ENCODE peak calls at places on chromosomes 7 and 10, in five cellular contexts. T is BE2C, O is hepatocyte, E is right lobe of liver, V is IMR-90. H is an unnamed sample. For H3K4me1 and H3K27me3, the result is how much of the 10 kb centered on the place peaks cover.

GRCh38 chr7:156490021-156490800 is 150.4 kb upstream of the RNF32 start:
- DNase-seq in T (no peak), O (no peak), E (no peak), V (no peak), H (no peak)

GRCh38 chr10:89478739-89479116 is 56.7 kb downstream of the SLC16A12 start:
- DNase-seq in T (no peak), O (no peak), E (no peak), V (peak), H (no peak)

GRCh38 chr7:157474685-157475084 is 137.9 kb downstream of the DNAJB6 start:
- DNase-seq in T (peak), O (no peak), E (no peak), V (no peak), H (peak)

GRCh38 chr7:87369216-87369615 is 23.8 kb downstream of the CROT start:
- DNase-seq in T (no peak), O (no peak), E (no peak), V (no peak), H (no peak)

GRCh38 chr10:132709471-132709951 is 76.4 kb downstream of the NKX6-2 start:
- DNase-seq in T (peak), O (no peak), E (peak), V (no peak), H (no peak)

GRCh38 chr7:126667742-126668366 is 584.9 kb downstream of the GRM8 start:
- DNase-seq in T (no peak), O (no peak), E (no peak), V (no peak), H (no peak)

GRCh38 chr10:73991846-73992245 is 6.1 kb upstream of the VCL start:
- DNase-seq in T (no peak), O (no peak), E (peak), V (no peak), H (no peak)

GRCh38 chr7:24401628-24402593 is 117.9 kb downstream of the NPY start:
- DNase-seq in T (no peak), O (peak), E (no peak), V (peak), H (no peak)

GRCh38 chr10:14626126-14626525 is 148.6 kb downstream of the FAM107B start:
- DNase-seq in T (no peak), O (no peak), E (no peak), V (no peak), H (no peak)

GRCh38 chr10:103736763-103737162 is 118.6 kb downstream of the SH3PXD2A start:
- DNase-seq in T (peak), O (no peak), E (no peak), V (no peak), H (no peak)

GRCh38 chr10:17835688-17836087 is 26.5 kb downstream of the MRC1 start:
- DNase-seq in T (peak), O (peak), E (no peak), V (peak), H (peak)

GRCh38 chr10:77787440-77787839 is 139.1 kb downstream of the DLG5 start:
- DNase-seq in T (no peak), O (no peak), E (no peak), V (no peak), H (no peak)

GRCh38 chr7:151341357-151342101 is at the start of gene NUB1:
- DNase-seq in T (peak), O (peak), E (peak), V (peak), H (peak)

GRCh38 chr10:96448021-96448457 is 65.7 kb downstream of the TLL2 start:
- DNase-seq in T (no peak), O (no peak), E (peak), V (no peak), H (no peak)

GRCh38 chr7:102028206-102028826 is 210.9 kb downstream of the CUX1 start:
- DNase-seq in T (no peak), O (no peak), E (no peak), V (no peak), H (no peak)

GRCh38 chr7:1056785-1057410 is 12.6 kb downstream of the GPR146 start:
- DNase-seq in T (no peak), O (no peak), E (no peak), V (no peak), H (no peak)

GRCh38 chr7:155163696-155164095 is 93.6 kb downstream of the HTR5A start:
- DNase-seq in T (no peak), O (no peak), E (no peak), V (no peak), H (no peak)

GRCh38 chr10:5500162-5500670 is 846 bp upstream of the CALML5 start:
- DNase-seq in T (no peak), O (no peak), E (no peak), V (no peak), H (peak)

GRCh38 chr10:131844546-131845084 is 56.2 kb upstream of the PPP2R2D start:
- DNase-seq in T (no peak), O (no peak), E (no peak), V (no peak), H (no peak)

GRCh38 chr10:49187950-49188761 is at the start of gene TMEM273:
- DNase-seq in T (peak), O (no peak), E (peak), V (no peak), H (no peak)

GRCh38 chr10:6558759-6559429 is 21.2 kb downstream of the PRKCQ start:
- DNase-seq in T (no peak), O (no peak), E (no peak), V (no peak), H (no peak)

GRCh38 chr7:26052721-26053120 is 99.3 kb upstream of the NFE2L3 start:
- DNase-seq in T (no peak), O (no peak), E (no peak), V (no peak), H (no peak)

GRCh38 chr10:22427890-22428571 is 82.7 kb downstream of the SPAG6 start:
- DNase-seq in T (peak), O (peak), E (no peak), V (peak), H (no peak)

GRCh38 chr10:99125879-99126278 is 109.8 kb downstream of the HPSE2 start:
- DNase-seq in T (no peak), O (no peak), E (no peak), V (no peak), H (no peak)

GRCh38 chr7:44308741-44309270 is 16.6 kb downstream of the CAMK2B start:
- DNase-seq in T (no peak), O (no peak), E (peak), V (no peak), H (no peak)

GRCh38 chr10:62805139-62806092 is 896 bp downstream of the ADO start:
- DNase-seq in T (peak), O (peak), E (peak), V (peak), H (peak)

GRCh38 chr10:49751636-49752510 is 10.2 kb downstream of the OGDHL start:
- DNase-seq in T (no peak), O (no peak), E (no peak), V (no peak), H (peak)

GRCh38 chr10:76618171-76618570 is 1019.4 kb downstream of the KCNMA1 start:
- DNase-seq in T (no peak), O (no peak), E (no peak), V (no peak), H (no peak)

GRCh38 chr10:86141896-86142295 is 224.7 kb downstream of the GRID1 start:
- DNase-seq in T (no peak), O (no peak), E (no peak), V (no peak), H (no peak)

GRCh38 chr10:61859786-61860185 is 41.7 kb upstream of the ARID5B start:
- DNase-seq in T (no peak), O (no peak), E (no peak), V (no peak), H (no peak)

GRCh38 chr10:71748671-71749191 is 24.6 kb downstream of the VSIR start:
- DNase-seq in T (no peak), O (no peak), E (peak), V (no peak), H (no peak)

GRCh38 chr7:28348631-28349030 is 63.7 kb upstream of the CREB5 start:
- DNase-seq in T (no peak), O (no peak), E (no peak), V (no peak), H (no peak)

GRCh38 chr10:79243211-79244067 is 103.8 kb upstream of the PPIF start:
- DNase-seq in T (peak), O (peak), E (no peak), V (no peak), H (no peak)

GRCh38 chr7:71408276-71408675 is 276.3 kb downstream of the GALNT17 start:
- DNase-seq in T (no peak), O (no peak), E (no peak), V (no peak), H (no peak)

GRCh38 chr10:76331742-76332141 is 900.3 kb downstream of the LRMDA start:
- DNase-seq in T (no peak), O (no peak), E (no peak), V (no peak), H (no peak)

GRCh38 chr10:97575101-97575668 is 2.6 kb downstream of the ANKRD2 start:
- DNase-seq in T (no peak), O (no peak), E (no peak), V (no peak), H (no peak)
- H3K4me1 ChIP-seq in T (under half), O (under half), E (under half), V (under half), H (under half)

DNA sequence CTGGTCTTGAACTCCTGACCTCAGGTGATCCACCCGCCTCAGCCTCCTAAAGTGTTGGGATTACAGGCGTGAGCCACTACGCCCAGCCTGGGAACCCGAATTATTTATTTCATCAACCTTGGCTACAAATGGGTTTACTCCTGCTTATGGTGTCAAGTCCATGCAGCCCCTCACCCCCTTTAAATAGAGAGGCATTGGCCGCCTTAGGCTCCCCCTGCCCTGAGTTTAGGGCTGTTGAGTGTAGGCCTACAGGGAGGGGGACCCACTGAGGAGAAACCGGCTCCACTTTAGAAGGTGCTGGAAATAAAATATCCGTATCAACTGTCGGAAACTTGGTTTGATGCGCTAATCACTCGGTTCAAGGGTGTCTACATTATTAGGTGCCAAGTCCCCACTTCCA is 8.7 kb upstream of the SP8 start:
- DNase-seq in T (no peak), O (no peak), E (no peak), V (no peak), H (no peak)
- H3K27me3 ChIP-seq in T (half or more), O (half or more), E (under half), V (half or more), H (under half)

GRCh38 chr10:43681721-43682120 is 33.0 kb upstream of the ZNF32 start:
- DNase-seq in T (no peak), O (no peak), E (no peak), V (no peak), H (no peak)

GRCh38 chr10:43682956-43683355 is 34.3 kb upstream of the ZNF32 start:
- DNase-seq in T (no peak), O (no peak), E (no peak), V (peak), H (no peak)

GRCh38 chr10:43684198-43684559 is 35.5 kb upstream of the ZNF32 start:
- DNase-seq in T (no peak), O (no peak), E (no peak), V (no peak), H (no peak)

GRCh38 chr10:43685744-43686143 is 37.1 kb upstream of the ZNF32 start:
- DNase-seq in T (no peak), O (no peak), E (no peak), V (no peak), H (no peak)

DNA sequence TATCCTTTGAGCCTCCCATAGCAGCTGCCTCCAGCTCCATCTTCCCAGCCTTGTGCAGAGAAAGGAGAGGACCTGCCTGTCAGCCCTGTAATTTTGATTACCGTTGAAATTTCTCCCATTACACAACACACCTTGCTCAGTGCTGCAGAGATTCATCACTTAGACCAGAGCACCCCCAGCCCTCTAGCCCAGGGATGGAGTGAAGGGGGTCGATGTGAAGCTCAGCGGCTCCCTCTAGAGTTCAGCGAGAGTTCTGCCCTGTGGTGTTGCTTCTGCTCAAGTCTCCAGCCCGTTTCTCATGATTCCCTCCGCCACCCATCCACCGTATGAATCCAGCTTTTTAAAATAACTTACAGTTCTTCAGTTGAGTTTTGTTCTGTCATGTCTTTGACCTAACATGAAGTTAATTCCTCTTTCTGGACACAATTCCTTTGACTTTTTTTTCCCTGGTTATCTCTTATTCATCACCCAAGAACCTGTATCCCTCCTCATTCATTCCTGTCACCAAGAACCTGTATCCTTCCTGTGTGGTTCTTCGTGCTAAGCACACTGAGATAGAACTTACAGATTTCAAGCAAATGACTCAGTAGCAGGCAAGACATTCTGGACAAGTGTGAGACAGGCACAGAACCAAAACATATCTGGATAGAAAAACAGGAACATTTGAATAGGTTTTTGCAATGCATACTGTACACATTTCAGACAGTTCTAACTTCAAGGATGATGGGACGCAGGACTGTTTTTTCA is 34.9 kb upstream of the ZNF32 start:
- DNase-seq in T (peak), O (no peak), E (no peak), V (peak), H (no peak)
- TF ChIP-seq CTCF in T (peak), O (peak), E (peak), V (peak), H (peak)

GRCh38 chr10:3476186-3476585 is 303.6 kb upstream of the PITRM1 start:
- DNase-seq in T (no peak), O (no peak), E (no peak), V (no peak), H (no peak)

GRCh38 chr10:3476640-3477448 is 304.3 kb upstream of the PITRM1 start:
- DNase-seq in T (no peak), O (no peak), E (no peak), V (no peak), H (no peak)

GRCh38 chr10:3478153-3478552 is 305.6 kb upstream of the PITRM1 start:
- DNase-seq in T (no peak), O (no peak), E (no peak), V (no peak), H (no peak)

GRCh38 chr10:3478632-3479240 is 306.2 kb upstream of the PITRM1 start:
- DNase-seq in T (no peak), O (no peak), E (no peak), V (no peak), H (no peak)

DNA sequence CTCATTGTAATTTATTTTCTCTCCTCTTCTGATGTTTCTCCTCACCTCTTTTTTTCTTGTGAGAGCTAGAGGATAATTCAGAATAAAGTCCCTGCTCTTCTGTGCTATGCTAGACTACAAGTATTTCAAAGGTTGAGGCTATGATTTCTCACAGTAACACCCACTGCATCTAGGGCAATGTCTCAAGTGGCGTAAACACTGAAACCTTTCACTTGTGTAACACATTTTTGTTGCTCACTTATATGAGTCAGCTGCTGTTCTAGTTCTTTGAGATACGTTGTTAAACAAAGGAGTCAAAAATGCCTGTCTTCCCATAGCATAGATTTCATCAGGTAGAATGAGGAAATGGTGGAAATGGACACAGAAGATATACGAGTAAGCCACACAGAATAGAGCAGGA is 305.1 kb upstream of the PITRM1 start:
- DNase-seq in T (no peak), O (no peak), E (no peak), V (peak), H (no peak)
- H3K4me1 ChIP-seq in T (under half), O (under half), E (under half), V (under half), H (under half)

DNA sequence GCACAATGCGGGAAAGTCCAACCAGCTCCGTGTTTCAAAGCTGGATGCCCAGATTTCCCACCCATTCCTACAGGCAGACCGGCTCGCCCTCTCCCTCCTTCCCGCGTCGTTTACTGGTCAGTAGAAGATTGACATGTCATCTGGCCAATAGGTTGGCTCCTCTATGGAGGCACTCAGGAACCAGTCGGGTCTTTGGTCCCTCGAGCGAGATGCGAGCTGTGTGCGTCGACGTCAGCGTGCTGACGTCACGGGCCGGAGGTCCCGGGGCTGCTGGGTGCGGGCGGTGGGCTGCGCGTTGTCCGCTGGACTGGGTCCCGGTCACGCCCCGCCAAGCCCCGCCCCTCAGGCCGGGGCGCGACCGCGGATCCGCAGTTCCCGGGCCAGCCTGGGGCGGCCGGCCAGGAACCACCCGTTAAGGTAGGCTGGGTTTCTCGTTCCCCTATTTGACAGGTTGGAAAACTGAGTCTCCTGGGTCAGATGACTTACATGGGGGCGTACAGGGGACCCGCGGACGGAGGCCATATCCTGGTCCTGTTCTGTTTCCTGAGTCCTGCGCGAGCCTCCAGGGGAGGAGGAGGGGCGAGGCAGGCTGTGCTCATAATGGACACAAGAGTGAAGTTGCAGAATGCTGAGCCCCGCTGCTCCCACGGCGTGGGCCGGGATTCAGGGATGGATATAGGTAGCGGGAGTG is at the start of gene STARD3NL:
- DNase-seq in T (peak), O (peak), E (peak), V (peak), H (peak)
- H3K27me3 ChIP-seq in T (under half), O (under half), E (under half), V (under half), H (under half)

GRCh38 chr10:70479161-70479531 is 579 bp downstream of the PALD1 start:
- DNase-seq in T (no peak), O (no peak), E (no peak), V (no peak), H (no peak)
- TF ChIP-seq CTCF in T (no peak), O (no peak), E (no peak), V (no peak), H (no peak)

GRCh38 chr10:124712704-124713407 is 31.3 kb downstream of the FAM53B start:
- DNase-seq in T (no peak), O (no peak), E (no peak), V (no peak), H (no peak)

GRCh38 chr10:124713679-124714298 is 30.4 kb downstream of the FAM53B start:
- DNase-seq in T (no peak), O (no peak), E (no peak), V (no peak), H (no peak)

GRCh38 chr10:124717358-124717757 is 26.8 kb downstream of the FAM53B start:
- DNase-seq in T (no peak), O (no peak), E (no peak), V (no peak), H (no peak)

GRCh38 chr10:124717911-124718734 is 26.1 kb downstream of the FAM53B start:
- DNase-seq in T (no peak), O (no peak), E (no peak), V (no peak), H (no peak)

DNA sequence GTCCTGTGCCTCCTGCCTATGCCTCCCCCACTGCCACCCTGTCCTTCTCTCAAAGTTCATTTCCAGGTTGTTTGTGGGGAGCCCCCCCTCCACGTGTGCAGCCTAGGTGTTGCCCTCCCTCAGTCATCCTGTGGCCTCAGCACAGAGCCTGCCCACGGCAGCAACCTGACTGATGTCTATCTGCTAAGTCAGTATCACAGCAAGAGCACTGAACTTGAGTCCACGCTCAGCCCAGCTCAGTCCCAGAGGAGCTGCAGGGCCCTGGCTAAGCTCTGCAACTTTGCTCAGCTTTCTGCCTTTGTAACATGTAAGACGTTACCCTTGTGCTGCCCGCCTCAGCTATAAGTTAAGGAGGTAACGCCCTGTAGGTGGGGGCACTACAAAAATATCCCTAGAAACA is 28.7 kb downstream of the FAM53B start:
- DNase-seq in T (no peak), O (no peak), E (no peak), V (no peak), H (no peak)
- H3K4me1 ChIP-seq in T (under half), O (under half), E (under half), V (under half), H (under half)

DNA sequence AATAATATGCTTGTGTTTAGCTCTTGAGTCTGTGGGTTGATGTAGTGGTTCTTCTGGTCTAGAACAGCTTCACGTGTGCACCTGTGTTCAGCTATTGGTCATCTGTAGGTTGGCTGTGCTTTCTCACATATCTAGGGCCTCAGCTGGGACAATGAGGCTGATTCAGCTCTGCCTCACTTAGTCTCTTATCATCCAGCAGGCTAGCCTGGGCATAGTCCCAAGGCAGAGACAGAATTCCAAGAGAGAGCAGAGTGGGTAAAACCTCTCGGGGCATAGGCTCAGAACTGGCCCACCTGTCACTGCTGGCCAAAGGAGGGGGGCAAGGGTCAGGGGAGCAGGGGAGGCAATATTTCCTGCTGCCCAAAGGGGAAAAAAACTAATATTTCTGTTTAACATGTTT is 32.0 kb upstream of the MXI1 start:
- DNase-seq in T (no peak), O (no peak), E (no peak), V (peak), H (no peak)
- H3K27me3 ChIP-seq in T (under half), O (under half), E (under half), V (under half), H (under half)

GRCh38 chr7:80661729-80662128 is 23.3 kb downstream of the CD36 start:
- DNase-seq in T (no peak), O (no peak), E (no peak), V (no peak), H (no peak)
- TF ChIP-seq CTCF in T (peak), O (peak), E (no peak), V (no peak), H (no peak)

H was measured in Caco-2.